ENCODE peak calls at places on chromosomes 2 and 18, in four cellular contexts. One of them, this sample, is unnamed.

GRCh38 chr2:11073251-11073650 is 82.0 kb upstream of the SLC66A3 start:
- DNase-seq in OCI-LY7: peak
- DNase-seq in fibroblast of villous mesenchyme: peak
- DNase-seq in foreskin fibroblast: peak
- DNase-seq in this sample: peak

GRCh38 chr18:56593906-56594305 is 44.5 kb downstream of the TXNL1 start:
- DNase-seq in OCI-LY7: no peak
- DNase-seq in foreskin fibroblast: peak
- DNase-seq in fibroblast of villous mesenchyme: no peak
- DNase-seq in this sample: peak

GRCh38 chr2:130813722-130814121 is 23.0 kb upstream of the ARHGEF4 start:
- DNase-seq in fibroblast of villous mesenchyme: no peak
- DNase-seq in foreskin fibroblast: no peak
- DNase-seq in OCI-LY7: no peak
- DNase-seq in this sample: no peak

GRCh38 chr2:141923657-141924056 is 207.2 kb downstream of the LRP1B start:
- DNase-seq in OCI-LY7: no peak
- DNase-seq in fibroblast of villous mesenchyme: no peak
- DNase-seq in foreskin fibroblast: peak
- DNase-seq in this sample: peak

GRCh38 chr2:79393806-79394484 is 118.9 kb upstream of the CTNNA2 start:
- DNase-seq in foreskin fibroblast: no peak
- DNase-seq in fibroblast of villous mesenchyme: no peak
- DNase-seq in OCI-LY7: no peak
- DNase-seq in this sample: no peak

GRCh38 chr18:3120356-3120755 is 99.4 kb downstream of the MYOM1 start:
- DNase-seq in OCI-LY7: no peak
- DNase-seq in foreskin fibroblast: no peak
- DNase-seq in fibroblast of villous mesenchyme: no peak
- DNase-seq in this sample: no peak

GRCh38 chr2:7676714-7677113 is 759.5 kb downstream of the RNF144A start:
- DNase-seq in foreskin fibroblast: no peak
- DNase-seq in fibroblast of villous mesenchyme: no peak
- DNase-seq in OCI-LY7: no peak
- DNase-seq in this sample: no peak

GRCh38 chr2:55869637-55870325 is 53.8 kb downstream of the EFEMP1 start:
- DNase-seq in fibroblast of villous mesenchyme: no peak
- DNase-seq in OCI-LY7: no peak
- DNase-seq in foreskin fibroblast: peak
- DNase-seq in this sample: peak

GRCh38 chr2:234960091-234961088 is 8.6 kb downstream of the SH3BP4 start:
- DNase-seq in foreskin fibroblast: no peak
- DNase-seq in OCI-LY7: no peak
- DNase-seq in fibroblast of villous mesenchyme: no peak
- DNase-seq in this sample: no peak

GRCh38 chr2:177530513-177531039 is 138.0 kb downstream of the AGPS start:
- DNase-seq in OCI-LY7: no peak
- DNase-seq in foreskin fibroblast: no peak
- DNase-seq in fibroblast of villous mesenchyme: no peak
- DNase-seq in this sample: peak

GRCh38 chr2:73307720-73308119 is 14.4 kb upstream of the EGR4 start:
- DNase-seq in OCI-LY7: no peak
- DNase-seq in fibroblast of villous mesenchyme: no peak
- DNase-seq in foreskin fibroblast: no peak
- DNase-seq in this sample: no peak

GRCh38 chr2:207812058-207812857 is 42.6 kb upstream of the FZD5 start:
- DNase-seq in foreskin fibroblast: no peak
- DNase-seq in fibroblast of villous mesenchyme: no peak
- DNase-seq in OCI-LY7: no peak
- DNase-seq in this sample: no peak

GRCh38 chr2:2726163-2726562 is 395.1 kb upstream of the MYT1L start:
- DNase-seq in foreskin fibroblast: no peak
- DNase-seq in fibroblast of villous mesenchyme: no peak
- DNase-seq in OCI-LY7: no peak
- DNase-seq in this sample: no peak

GRCh38 chr2:134170269-134170668 is 83.6 kb upstream of the MGAT5 start:
- DNase-seq in foreskin fibroblast: no peak
- DNase-seq in fibroblast of villous mesenchyme: peak
- DNase-seq in OCI-LY7: no peak
- DNase-seq in this sample: peak

GRCh38 chr2:238158807-238159539 is at the start of gene ERFE:
- DNase-seq in fibroblast of villous mesenchyme: peak
- DNase-seq in OCI-LY7: peak
- DNase-seq in foreskin fibroblast: no peak
- DNase-seq in this sample: peak

GRCh38 chr18:80023173-80023572 is 11.1 kb upstream of the RBFA start:
- DNase-seq in foreskin fibroblast: no peak
- DNase-seq in OCI-LY7: peak
- DNase-seq in fibroblast of villous mesenchyme: no peak
- DNase-seq in this sample: no peak

GRCh38 chr2:102358496-102358895 is 2.9 kb downstream of the IL18R1 start:
- DNase-seq in foreskin fibroblast: no peak
- DNase-seq in OCI-LY7: no peak
- DNase-seq in fibroblast of villous mesenchyme: no peak
- DNase-seq in this sample: no peak

GRCh38 chr2:172427990-172428840 is 829 bp downstream of the ITGA6 start:
- DNase-seq in OCI-LY7: no peak
- DNase-seq in fibroblast of villous mesenchyme: peak
- DNase-seq in foreskin fibroblast: no peak
- DNase-seq in this sample: no peak
- H3K4me3 ChIP-seq in OCI-LY7: no peak
- H3K4me3 ChIP-seq in fibroblast of villous mesenchyme: peak
- H3K4me3 ChIP-seq in foreskin fibroblast: peak
- H3K4me3 ChIP-seq in this sample: peak

GRCh38 chr2:153479527-153479926 is 965 bp upstream of the RPRM start:
- DNase-seq in fibroblast of villous mesenchyme: no peak
- DNase-seq in foreskin fibroblast: no peak
- DNase-seq in OCI-LY7: no peak
- DNase-seq in this sample: no peak

GRCh38 chr2:153477641-153478288 is 797 bp downstream of the RPRM start:
- DNase-seq in OCI-LY7: no peak
- DNase-seq in fibroblast of villous mesenchyme: no peak
- DNase-seq in foreskin fibroblast: no peak
- DNase-seq in this sample: no peak

GRCh38 chr2:153478289-153479261 is at the start of gene RPRM:
- DNase-seq in foreskin fibroblast: peak
- DNase-seq in OCI-LY7: no peak
- DNase-seq in fibroblast of villous mesenchyme: peak
- DNase-seq in this sample: peak

GRCh38 chr2:153476491-153477095 is 2.0 kb downstream of the RPRM start:
- DNase-seq in foreskin fibroblast: no peak
- DNase-seq in fibroblast of villous mesenchyme: no peak
- DNase-seq in OCI-LY7: no peak
- DNase-seq in this sample: no peak

GRCh38 chr2:153477096-153477555 is 1.4 kb downstream of the RPRM start:
- DNase-seq in fibroblast of villous mesenchyme: no peak
- DNase-seq in foreskin fibroblast: no peak
- DNase-seq in OCI-LY7: no peak
- DNase-seq in this sample: peak
- H3K4me3 ChIP-seq in fibroblast of villous mesenchyme: no peak
- H3K4me3 ChIP-seq in foreskin fibroblast: no peak
- H3K4me3 ChIP-seq in OCI-LY7: no peak
- H3K4me3 ChIP-seq in this sample: no peak

DNA sequence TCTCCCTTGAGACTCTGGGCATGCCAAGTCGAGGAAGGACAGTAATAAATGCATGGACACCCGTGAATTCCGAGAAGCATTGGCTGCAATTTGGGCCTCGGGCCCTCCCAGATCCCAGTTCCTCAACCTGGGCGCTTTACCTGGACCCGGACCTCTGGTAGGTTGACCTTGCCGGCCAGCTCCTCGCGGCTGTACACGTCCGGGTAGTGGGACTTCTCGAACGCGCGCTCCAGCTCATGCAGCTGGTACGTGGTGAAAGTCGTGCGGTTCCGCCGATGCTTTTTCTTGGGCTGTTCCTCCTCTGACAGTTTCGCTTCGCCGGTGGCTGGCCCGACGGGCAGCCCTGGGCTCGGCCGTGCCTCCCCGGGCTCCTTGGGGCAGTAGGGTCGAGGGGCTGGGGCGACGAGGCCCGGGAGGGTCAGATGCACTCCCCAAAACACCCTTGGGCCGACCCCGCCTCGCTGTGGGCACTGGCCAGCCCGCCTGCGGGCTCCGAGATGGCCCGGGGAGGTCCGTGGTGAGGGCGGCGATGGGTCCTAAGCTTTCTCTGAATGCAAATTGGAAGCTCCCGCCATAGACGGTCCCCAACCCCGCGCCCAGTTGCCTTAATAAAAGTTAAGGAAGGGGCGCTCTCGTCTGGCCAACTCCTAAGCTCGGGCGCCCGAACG is 899 bp downstream of the RAX start:
- DNase-seq in fibroblast of villous mesenchyme: no peak
- DNase-seq in OCI-LY7: no peak
- DNase-seq in foreskin fibroblast: no peak
- DNase-seq in this sample: peak
- H3K4me3 ChIP-seq in fibroblast of villous mesenchyme: no peak
- H3K4me3 ChIP-seq in OCI-LY7: no peak
- H3K4me3 ChIP-seq in foreskin fibroblast: peak
- H3K4me3 ChIP-seq in this sample: no peak

GRCh38 chr2:230423851-230424458 is 8.0 kb downstream of the SP100 start:
- DNase-seq in OCI-LY7: no peak
- DNase-seq in fibroblast of villous mesenchyme: peak
- DNase-seq in foreskin fibroblast: no peak
- DNase-seq in this sample: peak

GRCh38 chr2:230418341-230419016 is 2.5 kb downstream of the SP100 start:
- DNase-seq in fibroblast of villous mesenchyme: peak
- DNase-seq in OCI-LY7: no peak
- DNase-seq in foreskin fibroblast: peak
- DNase-seq in this sample: peak

GRCh38 chr2:230425377-230425776 is 9.4 kb downstream of the SP100 start:
- DNase-seq in OCI-LY7: no peak
- DNase-seq in fibroblast of villous mesenchyme: no peak
- DNase-seq in foreskin fibroblast: no peak
- DNase-seq in this sample: no peak

GRCh38 chr2:230417436-230417835 is 1.4 kb downstream of the SP100 start:
- DNase-seq in foreskin fibroblast: no peak
- DNase-seq in OCI-LY7: no peak
- DNase-seq in fibroblast of villous mesenchyme: no peak
- DNase-seq in this sample: no peak

GRCh38 chr2:230422149-230422548 is 6.1 kb downstream of the SP100 start:
- DNase-seq in OCI-LY7: no peak
- DNase-seq in fibroblast of villous mesenchyme: no peak
- DNase-seq in foreskin fibroblast: no peak
- DNase-seq in this sample: no peak
- H3K4me3 ChIP-seq in OCI-LY7: no peak
- H3K4me3 ChIP-seq in fibroblast of villous mesenchyme: no peak
- H3K4me3 ChIP-seq in foreskin fibroblast: no peak
- H3K4me3 ChIP-seq in this sample: no peak

DNA sequence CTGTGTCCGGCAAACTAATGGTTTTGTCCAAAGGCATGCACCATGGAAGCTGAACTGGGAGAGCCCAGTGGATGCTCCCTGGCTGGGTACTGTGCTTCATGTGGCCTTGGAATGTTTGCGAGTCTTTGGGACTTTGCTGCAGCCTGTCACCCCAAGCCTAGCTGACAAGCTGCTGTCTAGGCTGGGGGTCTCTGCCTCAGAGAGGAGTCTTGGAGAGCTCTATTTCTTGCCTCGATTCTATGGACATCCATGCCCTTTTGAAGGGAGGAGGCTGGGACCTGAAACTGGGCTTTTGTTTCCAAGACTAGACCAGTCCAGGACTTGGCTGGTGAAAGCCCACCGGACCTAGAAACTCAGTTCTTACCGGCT is 1.7 kb downstream of the MARS2 start:
- DNase-seq in fibroblast of villous mesenchyme: no peak
- DNase-seq in OCI-LY7: no peak
- DNase-seq in foreskin fibroblast: no peak
- DNase-seq in this sample: no peak
- H3K4me3 ChIP-seq in fibroblast of villous mesenchyme: peak
- H3K4me3 ChIP-seq in OCI-LY7: peak
- H3K4me3 ChIP-seq in foreskin fibroblast: peak
- H3K4me3 ChIP-seq in this sample: peak

This sample was measured in choroid plexus epithelial cell.